ENCODE peak calls at places on chromosomes 13 and 19, in ten cellular contexts. O is lower lobe of right lung; B is aorta; D is testis; I is HepG2; X is spleen; M is tibial artery; Q is fibroblast of lung; P is effector memory CD4-positive, alpha-beta T cell; J is thoracic aorta. F is an unnamed sample.
A peak's percentile ranks its signal among the peaks of the same experiment; 100 is the strongest.

GRCh38 chr13:50914301-50914700 is 4.7 kb downstream of the RNASEH2B start:
- DNase-seq in Q (no peak), O (no peak), J (no peak), M (no peak), X (no peak), D (no peak), B (no peak), P (no peak), I (no peak), F (no peak)

GRCh38 chr13:75101997-75102720 is 379.8 kb downstream of the TBC1D4 start:
- DNase-seq in J (no peak), Q (peak; percentile 25), O (no peak), P (no peak), D (no peak), X (no peak), I (no peak), B (no peak), M (no peak), F (no peak)

GRCh38 chr13:60538566-60538965 is 141.5 kb downstream of the TDRD3 start:
- DNase-seq in P (no peak), O (no peak), J (no peak), B (no peak), M (no peak), X (no peak), Q (no peak), I (no peak), D (no peak), F (no peak)

GRCh38 chr19:41927810-41928192 is 448 bp downstream of the ERFL start:
- DNase-seq in D (no peak), O (no peak), X (peak; percentile 85), I (no peak), P (peak; percentile 32), B (no peak), J (no peak), M (no peak), Q (no peak), F (no peak)

GRCh38 chr13:35741657-35742056 is 265.2 kb upstream of the MAB21L1 start:
- DNase-seq in I (no peak), B (no peak), P (no peak), J (no peak), D (no peak), M (no peak), Q (no peak), X (no peak), O (no peak), F (no peak)

GRCh38 chr13:110301606-110302131 is 5.3 kb downstream of the COL4A1 start:
- DNase-seq in J (no peak), I (no peak), B (no peak), M (no peak), O (no peak), X (no peak), D (no peak), P (no peak), Q (peak; percentile 46), F (no peak)

GRCh38 chr13:24232037-24232436 is 71.5 kb downstream of the SPATA13 start:
- DNase-seq in J (no peak), Q (no peak), X (no peak), O (no peak), P (no peak), D (no peak), B (no peak), M (no peak), I (no peak), F (no peak)

GRCh38 chr19:3250675-3251074 is 26.2 kb downstream of the CELF5 start:
- DNase-seq in I (peak; percentile 13), D (no peak), Q (no peak), O (no peak), M (no peak), J (no peak), B (no peak), X (no peak), P (no peak), F (no peak)

GRCh38 chr13:38418286-38418685 is 68.6 kb downstream of the UFM1 start:
- DNase-seq in X (no peak), Q (peak; percentile 25), B (no peak), O (no peak), M (no peak), D (no peak), P (no peak), I (no peak), J (no peak), F (no peak)

GRCh38 chr19:49165865-49166301 is 8.3 kb downstream of the TRPM4 start:
- DNase-seq in Q (no peak), O (no peak), J (no peak), X (no peak), M (no peak), D (no peak), I (no peak), B (no peak), P (no peak), F (no peak)

GRCh38 chr13:57630661-57631606 is 610 bp upstream of the PCDH17 start:
- DNase-seq in J (no peak), B (peak; percentile 67), I (no peak), Q (peak; percentile 21), D (no peak), P (no peak), O (no peak), X (no peak), M (no peak), F (no peak)

GRCh38 chr13:94351292-94352000 is 128.0 kb downstream of the DCT start:
- DNase-seq in J (no peak), O (no peak), X (no peak), Q (peak; percentile 54), M (no peak), P (no peak), B (no peak), D (no peak), I (no peak), F (no peak)

GRCh38 chr13:66586489-66586888 is 643.6 kb downstream of the PCDH9 start:
- DNase-seq in O (no peak), X (no peak), Q (peak; percentile 7), I (no peak), D (no peak), P (no peak), M (no peak), J (no peak), B (no peak), F (no peak)

GRCh38 chr13:45466359-45466758 is 1.6 kb downstream of the COG3 start:
- DNase-seq in O (no peak), P (no peak), X (no peak), I (no peak), D (no peak), M (no peak), Q (no peak), B (no peak), J (no peak), F (no peak)
- H3K4me3 ChIP-seq in O (peak overlapping the region; percentile 97), P (no peak overlapping the region), X (peak overlapping the region; percentile 83), I (peak overlapping the region; percentile 76), D (no peak overlapping the region), M (peak overlapping the region; percentile 90), Q (peak overlapping the region; percentile 67), B (no peak overlapping the region), J (peak overlapping the region; percentile 77), F (peak overlapping the region; percentile 98)

DNA sequence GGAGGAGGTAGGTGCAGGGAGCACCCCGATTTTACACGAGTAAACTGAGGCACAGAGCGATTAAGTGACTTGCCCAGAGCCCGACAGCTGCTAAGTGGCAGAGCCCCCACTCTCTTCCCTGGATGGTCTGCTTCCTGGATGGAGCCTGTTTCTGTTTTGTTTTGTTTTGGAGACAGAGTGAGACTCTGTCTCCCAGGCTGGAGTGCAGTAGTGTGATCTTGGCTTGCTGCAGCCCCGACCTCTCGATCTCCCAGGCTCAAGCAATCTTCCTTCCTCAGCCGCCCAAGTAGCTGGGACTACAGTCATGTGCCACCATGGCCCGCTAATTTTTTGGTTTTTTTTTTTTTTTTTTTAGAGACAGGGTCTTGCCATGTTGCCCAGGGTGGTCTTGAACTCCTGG is 17.3 kb downstream of the BICRA start:
- DNase-seq in M (no peak), O (no peak), I (no peak), Q (no peak), B (no peak), P (no peak), X (no peak), J (no peak), D (no peak), F (no peak)
- H3K27ac ChIP-seq in M (peak overlapping the region; percentile 26), O (peak overlapping the region; percentile 24), I (no peak overlapping the region), Q (peak overlapping the region; percentile 24), B (no peak overlapping the region), P (no peak overlapping the region), X (no peak overlapping the region), J (no peak overlapping the region), D (no peak overlapping the region), F (no peak overlapping the region)

GRCh38 chr13:104773775-104774174 is 1707.6 kb upstream of the SLC10A2 start:
- DNase-seq in O (no peak), Q (peak; percentile 80), M (no peak), J (no peak), P (no peak), D (no peak), B (no peak), I (peak; percentile 8), X (no peak), F (no peak)

GRCh38 chr13:104782741-104783140 is 1716.5 kb upstream of the SLC10A2 start:
- DNase-seq in Q (no peak), M (no peak), P (no peak), D (no peak), B (no peak), I (no peak), O (no peak), J (no peak), X (no peak), F (no peak)

GRCh38 chr13:104779311-104779710 is 1713.1 kb upstream of the SLC10A2 start:
- DNase-seq in P (no peak), J (no peak), Q (peak; percentile 90), B (no peak), I (no peak), O (no peak), D (no peak), M (no peak), X (no peak), F (no peak)
- H3K4me3 ChIP-seq in P (no peak overlapping the region), J (no peak overlapping the region), Q (no peak overlapping the region), B (no peak overlapping the region), I (no peak overlapping the region), O (no peak overlapping the region), D (no peak overlapping the region), M (no peak overlapping the region), X (no peak overlapping the region), F (no peak overlapping the region)

GRCh38 chr13:26475176-26476110 is 82.0 kb upstream of the WASF3 start:
- DNase-seq in O (no peak), J (no peak), X (no peak), I (no peak), D (no peak), Q (no peak), P (no peak), M (no peak), B (no peak), F (no peak)

GRCh38 chr13:26476744-26477129 is 80.7 kb upstream of the WASF3 start:
- DNase-seq in M (no peak), X (no peak), J (no peak), D (no peak), P (no peak), B (no peak), I (no peak), Q (no peak), O (no peak), F (no peak)

GRCh38 chr13:26480246-26480855 is 77.1 kb upstream of the WASF3 start:
- DNase-seq in J (no peak), M (no peak), X (no peak), Q (peak; percentile 11), B (no peak), P (no peak), I (no peak), O (no peak), D (no peak), F (no peak)

GRCh38 chr13:26476111-26476743 is 81.3 kb upstream of the WASF3 start:
- DNase-seq in P (no peak), D (peak; percentile 52), I (peak; percentile 34), X (no peak), B (peak; percentile 80), O (no peak), M (no peak), J (no peak), Q (peak; percentile 14), F (no peak)

GRCh38 chr13:26477681-26478080 is 79.8 kb upstream of the WASF3 start:
- DNase-seq in M (no peak), P (no peak), D (no peak), B (no peak), J (no peak), Q (no peak), I (no peak), X (no peak), O (no peak), F (no peak)
- H3K27ac ChIP-seq in M (no peak overlapping the region), P (no peak overlapping the region), D (no peak overlapping the region), B (no peak overlapping the region), J (no peak overlapping the region), Q (no peak overlapping the region), I (no peak overlapping the region), X (no peak overlapping the region), O (no peak overlapping the region), F (no peak overlapping the region)